ENCODE peak calls at places on chromosomes 13 and 19, in five cellular contexts. One of them, this sample, is unnamed.

GRCh38 chr13:33441015-33441414 is 155.5 kb upstream of the STARD13 start:
- DNase-seq in GM23338: peak
- DNase-seq in HFF-Myc: no peak
- DNase-seq in lower lobe of right lung: no peak
- DNase-seq in CD8-positive, alpha-beta memory T cell: no peak
- DNase-seq in this sample: peak

GRCh38 chr13:59790626-59791025 is 373.1 kb downstream of the DIAPH3 start:
- DNase-seq in GM23338: no peak
- DNase-seq in HFF-Myc: no peak
- DNase-seq in lower lobe of right lung: no peak
- DNase-seq in CD8-positive, alpha-beta memory T cell: no peak
- DNase-seq in this sample: no peak

GRCh38 chr13:33937373-33938087 is 119.6 kb downstream of the RFC3 start:
- DNase-seq in GM23338: peak
- DNase-seq in HFF-Myc: no peak
- DNase-seq in lower lobe of right lung: no peak
- DNase-seq in CD8-positive, alpha-beta memory T cell: no peak
- DNase-seq in this sample: no peak

GRCh38 chr13:44667950-44668349 is 91.8 kb upstream of the TSC22D1 start:
- DNase-seq in GM23338: no peak
- DNase-seq in HFF-Myc: no peak
- DNase-seq in lower lobe of right lung: no peak
- DNase-seq in CD8-positive, alpha-beta memory T cell: no peak
- DNase-seq in this sample: no peak

GRCh38 chr19:51641648-51642047 is 5.0 kb downstream of the SIGLEC14 start:
- DNase-seq in GM23338: no peak
- DNase-seq in HFF-Myc: no peak
- DNase-seq in lower lobe of right lung: no peak
- DNase-seq in CD8-positive, alpha-beta memory T cell: no peak
- DNase-seq in this sample: no peak

GRCh38 chr13:23470706-23471610 is 37.5 kb upstream of the SACS start:
- DNase-seq in GM23338: no peak
- DNase-seq in HFF-Myc: no peak
- DNase-seq in lower lobe of right lung: no peak
- DNase-seq in CD8-positive, alpha-beta memory T cell: no peak
- DNase-seq in this sample: no peak

GRCh38 chr13:39274926-39275325 is 236.7 kb downstream of the NHLRC3 start:
- DNase-seq in GM23338: no peak
- DNase-seq in HFF-Myc: no peak
- DNase-seq in lower lobe of right lung: no peak
- DNase-seq in CD8-positive, alpha-beta memory T cell: no peak
- DNase-seq in this sample: no peak

GRCh38 chr13:75785130-75785529 is 149.0 kb downstream of the LMO7 start:
- DNase-seq in GM23338: no peak
- DNase-seq in HFF-Myc: no peak
- DNase-seq in lower lobe of right lung: no peak
- DNase-seq in CD8-positive, alpha-beta memory T cell: no peak
- DNase-seq in this sample: no peak

GRCh38 chr19:35266149-35266903 is 2.4 kb upstream of the USF2 start:
- DNase-seq in GM23338: no peak
- DNase-seq in HFF-Myc: no peak
- DNase-seq in lower lobe of right lung: peak
- DNase-seq in CD8-positive, alpha-beta memory T cell: peak
- DNase-seq in this sample: no peak

GRCh38 chr19:8486661-8487136 is 15.7 kb downstream of the PRAM1 start:
- DNase-seq in GM23338: no peak
- DNase-seq in HFF-Myc: no peak
- DNase-seq in lower lobe of right lung: no peak
- DNase-seq in CD8-positive, alpha-beta memory T cell: no peak
- DNase-seq in this sample: no peak

GRCh38 chr13:27621116-27621365 is 651 bp upstream of the POLR1D start:
- DNase-seq in GM23338: no peak
- DNase-seq in HFF-Myc: no peak
- DNase-seq in lower lobe of right lung: no peak
- DNase-seq in CD8-positive, alpha-beta memory T cell: no peak
- DNase-seq in this sample: no peak

GRCh38 chr13:27622102-27622820 is 569 bp downstream of the POLR1D start:
- DNase-seq in GM23338: no peak
- DNase-seq in HFF-Myc: no peak
- DNase-seq in lower lobe of right lung: no peak
- DNase-seq in CD8-positive, alpha-beta memory T cell: peak
- DNase-seq in this sample: no peak

GRCh38 chr13:27621366-27622101 is at the start of gene POLR1D:
- DNase-seq in GM23338: peak
- DNase-seq in HFF-Myc: no peak
- DNase-seq in lower lobe of right lung: peak
- DNase-seq in CD8-positive, alpha-beta memory T cell: peak
- DNase-seq in this sample: peak

GRCh38 chr13:27624071-27624470 is 2.4 kb downstream of the POLR1D start:
- DNase-seq in GM23338: no peak
- DNase-seq in HFF-Myc: no peak
- DNase-seq in lower lobe of right lung: no peak
- DNase-seq in CD8-positive, alpha-beta memory T cell: no peak
- DNase-seq in this sample: no peak

DNA sequence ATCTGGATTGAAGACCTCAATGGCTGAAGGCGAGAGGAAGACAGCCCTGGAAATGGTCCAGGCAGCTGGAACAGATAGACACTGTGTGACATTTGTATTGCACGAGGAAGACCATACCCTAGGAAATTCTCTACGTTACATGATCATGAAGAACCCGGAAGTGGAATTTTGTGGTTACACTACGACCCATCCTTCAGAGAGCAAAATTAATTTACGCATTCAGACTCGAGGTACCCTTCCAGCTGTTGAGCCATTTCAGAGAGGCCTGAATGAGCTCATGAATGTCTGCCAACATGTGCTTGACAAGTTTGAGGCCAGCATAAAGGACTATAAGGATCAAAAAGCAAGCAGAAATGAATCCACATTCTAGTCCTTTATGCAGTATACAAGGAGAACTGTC is 1.2 kb downstream of the POLR1D start:
- DNase-seq in GM23338: no peak
- DNase-seq in HFF-Myc: no peak
- DNase-seq in lower lobe of right lung: no peak
- DNase-seq in CD8-positive, alpha-beta memory T cell: no peak
- DNase-seq in this sample: no peak
- H3K4me3 ChIP-seq in GM23338: peak
- H3K4me3 ChIP-seq in HFF-Myc: peak
- H3K4me3 ChIP-seq in lower lobe of right lung: peak
- H3K4me3 ChIP-seq in CD8-positive, alpha-beta memory T cell: no peak
- H3K4me3 ChIP-seq in this sample: peak

DNA sequence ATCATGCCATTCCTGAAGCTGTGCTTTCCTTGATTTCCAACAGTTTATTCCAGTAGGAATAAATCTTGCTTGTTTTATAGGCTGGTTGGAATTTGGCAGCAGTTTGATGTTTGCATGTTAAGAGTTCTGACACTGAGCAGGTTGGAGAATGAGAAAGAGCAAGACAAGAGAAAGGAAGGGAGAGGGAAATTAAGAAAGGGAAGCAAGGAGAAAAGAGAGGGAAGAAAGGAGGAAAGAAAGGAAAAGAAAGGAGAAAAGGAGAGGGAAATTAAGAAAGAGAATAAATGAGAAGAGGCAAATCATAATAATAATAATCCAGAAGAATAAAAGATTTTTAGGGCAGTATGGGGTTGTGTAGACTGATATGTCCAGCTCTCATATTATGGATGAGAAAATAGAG is 28.4 kb upstream of the UQCRFS1 start:
- DNase-seq in GM23338: no peak
- DNase-seq in HFF-Myc: no peak
- DNase-seq in lower lobe of right lung: no peak
- DNase-seq in CD8-positive, alpha-beta memory T cell: no peak
- DNase-seq in this sample: no peak
- H3K4me3 ChIP-seq in GM23338: no peak
- H3K4me3 ChIP-seq in HFF-Myc: no peak
- H3K4me3 ChIP-seq in lower lobe of right lung: no peak
- H3K4me3 ChIP-seq in CD8-positive, alpha-beta memory T cell: no peak
- H3K4me3 ChIP-seq in this sample: no peak

DNA sequence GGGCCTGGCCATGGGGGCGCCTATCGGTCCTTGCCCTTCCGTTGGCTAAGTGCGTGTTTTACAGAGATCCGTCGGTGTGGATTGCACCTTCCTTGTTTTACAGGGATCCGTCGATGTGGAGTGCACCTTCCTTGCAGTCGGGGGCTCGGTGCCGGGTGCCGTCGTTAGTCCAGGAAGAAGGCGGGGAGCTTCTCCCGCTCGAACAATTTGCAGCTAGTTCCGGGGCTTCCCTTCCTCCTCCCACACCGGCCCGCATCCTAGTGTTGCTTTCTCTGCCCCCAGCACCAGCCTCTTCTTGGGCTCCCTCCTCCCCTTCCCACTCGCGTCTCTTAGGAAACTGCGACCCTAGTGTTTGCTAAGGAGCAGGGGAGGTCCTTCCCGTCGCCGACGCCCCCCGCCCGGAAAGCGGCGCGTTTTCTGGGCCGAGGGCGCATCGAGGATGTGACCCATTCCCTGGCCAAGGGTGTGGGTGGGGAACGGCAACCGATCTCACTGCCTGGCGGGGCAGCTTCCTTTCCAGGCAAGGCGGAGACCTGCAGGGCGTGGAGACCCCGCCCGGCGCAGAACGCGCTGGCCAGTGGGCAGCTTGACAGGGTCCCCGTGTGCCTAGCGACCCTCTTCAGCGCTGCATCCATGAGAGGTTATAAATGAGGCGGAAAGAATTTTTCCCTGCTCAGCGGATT is 75.7 kb upstream of the ZNF91 start:
- DNase-seq in GM23338: peak
- DNase-seq in HFF-Myc: no peak
- DNase-seq in lower lobe of right lung: no peak
- DNase-seq in CD8-positive, alpha-beta memory T cell: no peak
- DNase-seq in this sample: no peak
- H3K4me3 ChIP-seq in GM23338: peak
- H3K4me3 ChIP-seq in HFF-Myc: no peak
- H3K4me3 ChIP-seq in lower lobe of right lung: peak
- H3K4me3 ChIP-seq in CD8-positive, alpha-beta memory T cell: no peak
- H3K4me3 ChIP-seq in this sample: no peak

GRCh38 chr19:49890349-49891311 is 6.1 kb downstream of the IL4I1 start:
- DNase-seq in GM23338: peak
- DNase-seq in HFF-Myc: no peak
- DNase-seq in lower lobe of right lung: peak
- DNase-seq in CD8-positive, alpha-beta memory T cell: peak
- DNase-seq in this sample: no peak

GRCh38 chr19:49889687-49890348 is 6.9 kb downstream of the IL4I1 start:
- DNase-seq in GM23338: peak
- DNase-seq in HFF-Myc: no peak
- DNase-seq in lower lobe of right lung: peak
- DNase-seq in CD8-positive, alpha-beta memory T cell: peak
- DNase-seq in this sample: peak

GRCh38 chr19:49888478-49888901 is 8.2 kb downstream of the IL4I1 start:
- DNase-seq in GM23338: no peak
- DNase-seq in HFF-Myc: no peak
- DNase-seq in lower lobe of right lung: no peak
- DNase-seq in CD8-positive, alpha-beta memory T cell: no peak
- DNase-seq in this sample: no peak

GRCh38 chr19:49887653-49888477 is 8.8 kb downstream of the IL4I1 start:
- DNase-seq in GM23338: no peak
- DNase-seq in HFF-Myc: no peak
- DNase-seq in lower lobe of right lung: no peak
- DNase-seq in CD8-positive, alpha-beta memory T cell: no peak
- DNase-seq in this sample: no peak

GRCh38 chr19:49889038-49889686 is 7.5 kb downstream of the IL4I1 start:
- DNase-seq in GM23338: no peak
- DNase-seq in HFF-Myc: no peak
- DNase-seq in lower lobe of right lung: no peak
- DNase-seq in CD8-positive, alpha-beta memory T cell: no peak
- DNase-seq in this sample: no peak
- H3K4me3 ChIP-seq in GM23338: no peak
- H3K4me3 ChIP-seq in HFF-Myc: no peak
- H3K4me3 ChIP-seq in lower lobe of right lung: no peak
- H3K4me3 ChIP-seq in CD8-positive, alpha-beta memory T cell: no peak
- H3K4me3 ChIP-seq in this sample: no peak

DNA sequence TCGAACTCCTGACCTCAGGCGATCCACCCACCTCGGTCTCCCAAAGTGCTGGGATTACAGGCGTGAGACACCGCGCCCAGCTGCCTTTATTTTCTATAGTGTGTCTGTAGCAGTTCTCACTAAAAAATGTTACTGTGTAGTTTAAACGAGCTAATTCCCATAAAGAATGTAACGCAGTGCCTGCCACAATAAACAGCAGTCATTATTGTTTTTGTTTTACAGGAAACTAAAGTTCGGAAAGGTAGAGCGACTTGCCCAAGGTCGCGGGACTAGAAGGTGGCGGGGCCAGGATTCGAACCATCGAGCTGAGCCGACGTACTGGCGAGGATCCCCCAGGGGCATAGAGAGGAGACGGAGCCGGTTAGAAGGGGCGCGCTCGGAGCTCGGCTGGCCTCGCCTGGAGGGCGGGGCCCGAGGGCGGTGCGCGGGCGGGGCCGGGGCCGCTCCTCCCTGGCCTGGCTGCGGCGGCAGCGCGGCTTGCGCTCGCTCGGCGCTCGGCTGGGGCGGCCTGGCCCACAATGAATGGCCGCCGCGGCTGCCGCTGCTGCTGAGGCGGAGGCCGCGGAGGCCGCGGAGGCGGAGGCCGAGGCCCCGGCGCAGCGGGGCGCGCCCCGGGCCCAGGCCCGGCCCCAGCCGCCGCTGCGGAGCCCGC is at the start of gene NACC1:
- DNase-seq in GM23338: peak
- DNase-seq in HFF-Myc: peak
- DNase-seq in lower lobe of right lung: peak
- DNase-seq in CD8-positive, alpha-beta memory T cell: peak
- DNase-seq in this sample: peak
- H3K4me3 ChIP-seq in GM23338: peak
- H3K4me3 ChIP-seq in HFF-Myc: peak
- H3K4me3 ChIP-seq in lower lobe of right lung: peak
- H3K4me3 ChIP-seq in CD8-positive, alpha-beta memory T cell: peak
- H3K4me3 ChIP-seq in this sample: peak

DNA sequence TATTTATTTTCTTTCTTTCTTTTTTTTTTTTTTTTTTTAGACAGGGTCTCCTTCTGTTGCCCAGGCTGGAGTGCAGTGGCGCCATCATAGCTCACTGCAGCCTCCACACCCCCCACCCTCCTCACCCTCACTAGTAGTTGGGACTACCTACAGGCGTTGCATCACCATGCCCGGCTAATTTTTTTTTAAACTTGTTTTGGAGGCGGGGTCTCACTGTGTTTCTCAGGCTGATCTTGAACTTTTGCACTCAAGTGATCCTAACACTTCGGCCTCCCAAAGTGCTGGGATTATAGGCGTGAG is 33.6 kb downstream of the GJA3 start:
- DNase-seq in GM23338: no peak
- DNase-seq in HFF-Myc: no peak
- DNase-seq in lower lobe of right lung: no peak
- DNase-seq in CD8-positive, alpha-beta memory T cell: no peak
- DNase-seq in this sample: no peak
- H3K4me3 ChIP-seq in GM23338: peak
- H3K4me3 ChIP-seq in HFF-Myc: peak
- H3K4me3 ChIP-seq in lower lobe of right lung: peak
- H3K4me3 ChIP-seq in CD8-positive, alpha-beta memory T cell: peak
- H3K4me3 ChIP-seq in this sample: no peak